ENCODE peak calls at places on chromosome 18, in nine cellular contexts. One of them, this sample, is unnamed.

GRCh38 chr18:64436111-64436510 is 287.2 kb upstream of the LINC00305 start:
- DNase-seq in psoas muscle: no peak
- DNase-seq in CD8-positive, alpha-beta T cell: no peak
- DNase-seq in ovary: no peak
- DNase-seq in tibial artery: no peak
- DNase-seq in lung microvascular endothelial cell: peak; percentile 7
- DNase-seq in mammary epithelial cell: no peak
- DNase-seq in GM12892: no peak
- DNase-seq in AG09309: no peak
- DNase-seq in this sample: no peak

GRCh38 chr18:7789853-7790552 is 222.9 kb downstream of the PTPRM start:
- DNase-seq in psoas muscle: no peak
- DNase-seq in CD8-positive, alpha-beta T cell: no peak
- DNase-seq in ovary: no peak
- DNase-seq in tibial artery: no peak
- DNase-seq in lung microvascular endothelial cell: peak; percentile 64
- DNase-seq in mammary epithelial cell: peak; percentile 37
- DNase-seq in GM12892: no peak
- DNase-seq in AG09309: peak; percentile 5
- DNase-seq in this sample: peak; percentile 1

GRCh38 chr18:59990121-59990818 is 90.5 kb downstream of the PMAIP1 start:
- DNase-seq in psoas muscle: no peak
- DNase-seq in CD8-positive, alpha-beta T cell: no peak
- DNase-seq in ovary: no peak
- DNase-seq in tibial artery: no peak
- DNase-seq in lung microvascular endothelial cell: no peak
- DNase-seq in mammary epithelial cell: no peak
- DNase-seq in GM12892: no peak
- DNase-seq in AG09309: no peak
- DNase-seq in this sample: no peak

GRCh38 chr18:22544626-22545025 is 126.9 kb upstream of the CTAGE1 start:
- DNase-seq in psoas muscle: no peak
- DNase-seq in CD8-positive, alpha-beta T cell: no peak
- DNase-seq in ovary: no peak
- DNase-seq in tibial artery: peak; percentile 31
- DNase-seq in lung microvascular endothelial cell: no peak
- DNase-seq in mammary epithelial cell: no peak
- DNase-seq in GM12892: no peak
- DNase-seq in AG09309: no peak
- DNase-seq in this sample: no peak

GRCh38 chr18:13541621-13542519 is 184.5 kb downstream of the FAM210A start:
- DNase-seq in psoas muscle: no peak
- DNase-seq in CD8-positive, alpha-beta T cell: no peak
- DNase-seq in ovary: no peak
- DNase-seq in tibial artery: no peak
- DNase-seq in lung microvascular endothelial cell: no peak
- DNase-seq in mammary epithelial cell: no peak
- DNase-seq in GM12892: no peak
- DNase-seq in AG09309: no peak
- DNase-seq in this sample: no peak

GRCh38 chr18:77061946-77062517 is 70.6 kb downstream of the MBP start:
- DNase-seq in psoas muscle: no peak
- DNase-seq in CD8-positive, alpha-beta T cell: no peak
- DNase-seq in ovary: no peak
- DNase-seq in tibial artery: no peak
- DNase-seq in lung microvascular endothelial cell: no peak
- DNase-seq in mammary epithelial cell: no peak
- DNase-seq in GM12892: no peak
- DNase-seq in AG09309: no peak
- DNase-seq in this sample: no peak

GRCh38 chr18:30689216-30689615 is 353.3 kb downstream of the DSC3 start:
- DNase-seq in psoas muscle: no peak
- DNase-seq in CD8-positive, alpha-beta T cell: no peak
- DNase-seq in ovary: no peak
- DNase-seq in tibial artery: no peak
- DNase-seq in lung microvascular endothelial cell: no peak
- DNase-seq in mammary epithelial cell: no peak
- DNase-seq in GM12892: no peak
- DNase-seq in AG09309: no peak
- DNase-seq in this sample: no peak

GRCh38 chr18:34322365-34323289 is 97.9 kb upstream of the NOL4 start:
- DNase-seq in psoas muscle: peak; percentile 18
- DNase-seq in CD8-positive, alpha-beta T cell: no peak
- DNase-seq in ovary: peak; percentile 41
- DNase-seq in tibial artery: no peak
- DNase-seq in lung microvascular endothelial cell: peak; percentile 62
- DNase-seq in mammary epithelial cell: peak; percentile 21
- DNase-seq in GM12892: no peak
- DNase-seq in AG09309: no peak
- DNase-seq in this sample: peak; percentile 87

GRCh38 chr18:9283789-9284188 is 50.8 kb upstream of the TWSG1 start:
- DNase-seq in psoas muscle: no peak
- DNase-seq in CD8-positive, alpha-beta T cell: no peak
- DNase-seq in ovary: no peak
- DNase-seq in tibial artery: no peak
- DNase-seq in lung microvascular endothelial cell: no peak
- DNase-seq in mammary epithelial cell: no peak
- DNase-seq in GM12892: no peak
- DNase-seq in AG09309: no peak
- DNase-seq in this sample: no peak

GRCh38 chr18:78957140-78957539 is 22.5 kb upstream of the SALL3 start:
- DNase-seq in psoas muscle: no peak
- DNase-seq in CD8-positive, alpha-beta T cell: no peak
- DNase-seq in ovary: no peak
- DNase-seq in tibial artery: no peak
- DNase-seq in lung microvascular endothelial cell: no peak
- DNase-seq in mammary epithelial cell: no peak
- DNase-seq in GM12892: no peak
- DNase-seq in AG09309: no peak
- DNase-seq in this sample: no peak

GRCh38 chr18:57816208-57816999 is 13.3 kb upstream of the ATP8B1 start:
- DNase-seq in psoas muscle: no peak
- DNase-seq in CD8-positive, alpha-beta T cell: no peak
- DNase-seq in ovary: no peak
- DNase-seq in tibial artery: no peak
- DNase-seq in lung microvascular endothelial cell: no peak
- DNase-seq in mammary epithelial cell: no peak
- DNase-seq in GM12892: no peak
- DNase-seq in AG09309: no peak
- DNase-seq in this sample: no peak

GRCh38 chr18:10419420-10420103 is 34.9 kb upstream of the APCDD1 start:
- DNase-seq in psoas muscle: no peak
- DNase-seq in CD8-positive, alpha-beta T cell: no peak
- DNase-seq in ovary: no peak
- DNase-seq in tibial artery: no peak
- DNase-seq in lung microvascular endothelial cell: no peak
- DNase-seq in mammary epithelial cell: peak; percentile 86
- DNase-seq in GM12892: no peak
- DNase-seq in AG09309: no peak
- DNase-seq in this sample: no peak

GRCh38 chr18:63963610-63964256 is 6.1 kb upstream of the SERPINB8 start:
- DNase-seq in psoas muscle: peak; percentile 18
- DNase-seq in CD8-positive, alpha-beta T cell: peak; percentile 28
- DNase-seq in ovary: no peak
- DNase-seq in tibial artery: peak; percentile 53
- DNase-seq in lung microvascular endothelial cell: peak; percentile 74
- DNase-seq in mammary epithelial cell: peak; percentile 48
- DNase-seq in GM12892: no peak
- DNase-seq in AG09309: no peak
- DNase-seq in this sample: peak; percentile 73

GRCh38 chr18:52343138-52343537 is 3.1 kb downstream of the DCC start:
- DNase-seq in psoas muscle: no peak
- DNase-seq in CD8-positive, alpha-beta T cell: no peak
- DNase-seq in ovary: no peak
- DNase-seq in tibial artery: no peak
- DNase-seq in lung microvascular endothelial cell: no peak
- DNase-seq in mammary epithelial cell: no peak
- DNase-seq in GM12892: no peak
- DNase-seq in AG09309: no peak
- DNase-seq in this sample: peak; percentile 92

GRCh38 chr18:75210274-75211001 is at the start of gene TSHZ1:
- DNase-seq in psoas muscle: no peak
- DNase-seq in CD8-positive, alpha-beta T cell: peak; percentile 41
- DNase-seq in ovary: no peak
- DNase-seq in tibial artery: peak; percentile 66
- DNase-seq in lung microvascular endothelial cell: peak; percentile 87
- DNase-seq in mammary epithelial cell: peak; percentile 81
- DNase-seq in GM12892: no peak
- DNase-seq in AG09309: peak; percentile 79
- DNase-seq in this sample: peak; percentile 80

GRCh38 chr18:23377669-23378469 is 75.2 kb upstream of the RIOK3 start:
- DNase-seq in psoas muscle: no peak
- DNase-seq in CD8-positive, alpha-beta T cell: no peak
- DNase-seq in ovary: no peak
- DNase-seq in tibial artery: no peak
- DNase-seq in lung microvascular endothelial cell: peak; percentile 87
- DNase-seq in mammary epithelial cell: peak; percentile 77
- DNase-seq in GM12892: no peak
- DNase-seq in AG09309: peak; percentile 63
- DNase-seq in this sample: peak; percentile 48

GRCh38 chr18:8615397-8616025 is 6.3 kb downstream of the RAB12 start:
- DNase-seq in psoas muscle: no peak
- DNase-seq in CD8-positive, alpha-beta T cell: no peak
- DNase-seq in ovary: no peak
- DNase-seq in tibial artery: peak; percentile 36
- DNase-seq in lung microvascular endothelial cell: peak; percentile 84
- DNase-seq in mammary epithelial cell: peak; percentile 87
- DNase-seq in GM12892: no peak
- DNase-seq in AG09309: peak; percentile 85
- DNase-seq in this sample: peak; percentile 82

GRCh38 chr18:75784413-75784812 is 356.9 kb upstream of the SMIM21 start:
- DNase-seq in psoas muscle: no peak
- DNase-seq in CD8-positive, alpha-beta T cell: no peak
- DNase-seq in ovary: no peak
- DNase-seq in tibial artery: no peak
- DNase-seq in lung microvascular endothelial cell: no peak
- DNase-seq in mammary epithelial cell: no peak
- DNase-seq in GM12892: no peak
- DNase-seq in AG09309: no peak
- DNase-seq in this sample: no peak